ENCODE peak calls at places on chromosomes 7 and 10, in seven cellular contexts. One of them, this sample, is unnamed.

GRCh38 chr7:22499044-22499443 is 944 bp downstream of the STEAP1B start:
- DNase-seq in transverse colon: no peak
- DNase-seq in sigmoid colon: no peak
- DNase-seq in stomach: no peak
- DNase-seq in heart left ventricle: no peak
- DNase-seq in body of pancreas: no peak
- DNase-seq in esophagus squamous epithelium: no peak
- DNase-seq in this sample: no peak

GRCh38 chr10:63268139-63268797 is 135.1 kb downstream of the NRBF2 start:
- DNase-seq in heart left ventricle: no peak
- DNase-seq in stomach: no peak
- DNase-seq in body of pancreas: peak; percentile 21
- DNase-seq in esophagus squamous epithelium: no peak
- DNase-seq in sigmoid colon: no peak
- DNase-seq in transverse colon: no peak
- DNase-seq in this sample: no peak

GRCh38 chr7:28350610-28351009 is 61.7 kb upstream of the CREB5 start:
- DNase-seq in sigmoid colon: no peak
- DNase-seq in heart left ventricle: no peak
- DNase-seq in esophagus squamous epithelium: no peak
- DNase-seq in body of pancreas: no peak
- DNase-seq in transverse colon: no peak
- DNase-seq in stomach: no peak
- DNase-seq in this sample: no peak

GRCh38 chr10:79314761-79315601 is 32.3 kb upstream of the PPIF start:
- DNase-seq in heart left ventricle: no peak
- DNase-seq in esophagus squamous epithelium: no peak
- DNase-seq in transverse colon: no peak
- DNase-seq in stomach: no peak
- DNase-seq in body of pancreas: no peak
- DNase-seq in sigmoid colon: no peak
- DNase-seq in this sample: no peak

GRCh38 chr7:106855540-106856132 is 9.4 kb upstream of the PIK3CG start:
- DNase-seq in transverse colon: no peak
- DNase-seq in heart left ventricle: no peak
- DNase-seq in stomach: no peak
- DNase-seq in esophagus squamous epithelium: no peak
- DNase-seq in sigmoid colon: no peak
- DNase-seq in body of pancreas: no peak
- DNase-seq in this sample: no peak

GRCh38 chr7:94206295-94206694 is 188.4 kb upstream of the COL1A2 start:
- DNase-seq in esophagus squamous epithelium: no peak
- DNase-seq in body of pancreas: no peak
- DNase-seq in stomach: no peak
- DNase-seq in transverse colon: no peak
- DNase-seq in heart left ventricle: no peak
- DNase-seq in sigmoid colon: no peak
- DNase-seq in this sample: no peak

GRCh38 chr7:64638822-64639221 is 27.1 kb upstream of the ZNF107 start:
- DNase-seq in sigmoid colon: no peak
- DNase-seq in heart left ventricle: no peak
- DNase-seq in esophagus squamous epithelium: no peak
- DNase-seq in body of pancreas: no peak
- DNase-seq in transverse colon: no peak
- DNase-seq in stomach: no peak
- DNase-seq in this sample: no peak

GRCh38 chr7:100604976-100605911 is 3.1 kb downstream of the PCOLCE start:
- DNase-seq in heart left ventricle: peak; percentile 46
- DNase-seq in transverse colon: peak; percentile 70
- DNase-seq in esophagus squamous epithelium: no peak
- DNase-seq in sigmoid colon: peak; percentile 80
- DNase-seq in body of pancreas: peak; percentile 56
- DNase-seq in stomach: peak; percentile 68
- DNase-seq in this sample: no peak

GRCh38 chr7:88092676-88092999 is 127.2 kb downstream of the SRI start:
- DNase-seq in stomach: no peak
- DNase-seq in heart left ventricle: no peak
- DNase-seq in esophagus squamous epithelium: no peak
- DNase-seq in transverse colon: no peak
- DNase-seq in body of pancreas: no peak
- DNase-seq in sigmoid colon: no peak
- DNase-seq in this sample: no peak

GRCh38 chr10:75532253-75532924 is 101.0 kb downstream of the LRMDA start:
- DNase-seq in esophagus squamous epithelium: no peak
- DNase-seq in transverse colon: no peak
- DNase-seq in body of pancreas: no peak
- DNase-seq in stomach: no peak
- DNase-seq in sigmoid colon: no peak
- DNase-seq in heart left ventricle: no peak
- DNase-seq in this sample: no peak

GRCh38 chr7:131252976-131253375 is 74.7 kb upstream of the MKLN1 start:
- DNase-seq in sigmoid colon: no peak
- DNase-seq in transverse colon: no peak
- DNase-seq in body of pancreas: no peak
- DNase-seq in stomach: no peak
- DNase-seq in esophagus squamous epithelium: no peak
- DNase-seq in heart left ventricle: no peak
- DNase-seq in this sample: no peak

GRCh38 chr10:34728361-34728760 is 86.7 kb downstream of the PARD3 start:
- DNase-seq in stomach: no peak
- DNase-seq in heart left ventricle: no peak
- DNase-seq in body of pancreas: no peak
- DNase-seq in sigmoid colon: no peak
- DNase-seq in transverse colon: no peak
- DNase-seq in esophagus squamous epithelium: no peak
- DNase-seq in this sample: no peak

GRCh38 chr7:20665096-20665495 is 49.6 kb downstream of the ABCB5 start:
- DNase-seq in sigmoid colon: no peak
- DNase-seq in stomach: no peak
- DNase-seq in heart left ventricle: no peak
- DNase-seq in esophagus squamous epithelium: no peak
- DNase-seq in transverse colon: no peak
- DNase-seq in body of pancreas: no peak
- DNase-seq in this sample: no peak

GRCh38 chr7:77855371-77856083 is 57.0 kb downstream of the PHTF2 start:
- DNase-seq in stomach: peak; percentile 66
- DNase-seq in body of pancreas: peak; percentile 16
- DNase-seq in heart left ventricle: peak; percentile 59
- DNase-seq in sigmoid colon: no peak
- DNase-seq in transverse colon: no peak
- DNase-seq in esophagus squamous epithelium: no peak
- DNase-seq in this sample: no peak

GRCh38 chr7:131189488-131189887 is 138.2 kb upstream of the MKLN1 start:
- DNase-seq in heart left ventricle: no peak
- DNase-seq in body of pancreas: no peak
- DNase-seq in sigmoid colon: no peak
- DNase-seq in transverse colon: no peak
- DNase-seq in esophagus squamous epithelium: no peak
- DNase-seq in stomach: no peak
- DNase-seq in this sample: no peak

GRCh38 chr10:117651121-117651520 is 108.6 kb downstream of the EMX2 start:
- DNase-seq in sigmoid colon: no peak
- DNase-seq in stomach: no peak
- DNase-seq in heart left ventricle: no peak
- DNase-seq in body of pancreas: no peak
- DNase-seq in transverse colon: no peak
- DNase-seq in esophagus squamous epithelium: no peak
- DNase-seq in this sample: no peak

GRCh38 chr10:117652228-117653169 is 110.0 kb downstream of the EMX2 start:
- DNase-seq in body of pancreas: no peak
- DNase-seq in transverse colon: no peak
- DNase-seq in stomach: no peak
- DNase-seq in esophagus squamous epithelium: no peak
- DNase-seq in sigmoid colon: no peak
- DNase-seq in heart left ventricle: no peak
- DNase-seq in this sample: no peak

GRCh38 chr10:117647306-117647705 is 104.8 kb downstream of the EMX2 start:
- DNase-seq in sigmoid colon: no peak
- DNase-seq in transverse colon: no peak
- DNase-seq in body of pancreas: no peak
- DNase-seq in esophagus squamous epithelium: no peak
- DNase-seq in heart left ventricle: no peak
- DNase-seq in stomach: no peak
- DNase-seq in this sample: no peak

DNA sequence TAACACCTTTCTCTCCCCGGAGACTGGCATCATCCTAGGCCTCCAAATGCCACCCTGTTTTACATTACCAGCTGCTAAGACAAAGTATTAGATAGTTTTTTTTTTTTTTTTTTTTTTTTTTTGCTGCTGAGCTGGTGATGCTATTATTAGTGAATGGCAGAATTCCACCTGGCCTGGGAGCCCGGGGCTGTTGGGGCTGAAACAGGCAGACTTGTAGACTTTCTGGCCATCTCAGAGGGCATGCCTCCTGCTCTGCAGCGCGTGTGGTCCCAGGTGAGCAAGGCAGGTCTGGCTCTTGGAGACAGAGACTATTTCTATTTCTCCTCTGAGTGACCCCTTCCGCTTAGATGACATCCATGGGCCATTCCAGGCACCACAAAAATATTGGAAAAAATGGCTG is 104.2 kb downstream of the EMX2 start:
- DNase-seq in transverse colon: no peak
- DNase-seq in sigmoid colon: no peak
- DNase-seq in heart left ventricle: no peak
- DNase-seq in body of pancreas: no peak
- DNase-seq in esophagus squamous epithelium: no peak
- DNase-seq in stomach: no peak
- DNase-seq in this sample: no peak
- TF ChIP-seq CTCF in transverse colon: no peak
- TF ChIP-seq CTCF in sigmoid colon: no peak
- TF ChIP-seq CTCF in heart left ventricle: no peak
- TF ChIP-seq CTCF in body of pancreas: no peak
- TF ChIP-seq CTCF in esophagus squamous epithelium: no peak
- TF ChIP-seq CTCF in stomach: no peak
- TF ChIP-seq CTCF in this sample: no peak

DNA sequence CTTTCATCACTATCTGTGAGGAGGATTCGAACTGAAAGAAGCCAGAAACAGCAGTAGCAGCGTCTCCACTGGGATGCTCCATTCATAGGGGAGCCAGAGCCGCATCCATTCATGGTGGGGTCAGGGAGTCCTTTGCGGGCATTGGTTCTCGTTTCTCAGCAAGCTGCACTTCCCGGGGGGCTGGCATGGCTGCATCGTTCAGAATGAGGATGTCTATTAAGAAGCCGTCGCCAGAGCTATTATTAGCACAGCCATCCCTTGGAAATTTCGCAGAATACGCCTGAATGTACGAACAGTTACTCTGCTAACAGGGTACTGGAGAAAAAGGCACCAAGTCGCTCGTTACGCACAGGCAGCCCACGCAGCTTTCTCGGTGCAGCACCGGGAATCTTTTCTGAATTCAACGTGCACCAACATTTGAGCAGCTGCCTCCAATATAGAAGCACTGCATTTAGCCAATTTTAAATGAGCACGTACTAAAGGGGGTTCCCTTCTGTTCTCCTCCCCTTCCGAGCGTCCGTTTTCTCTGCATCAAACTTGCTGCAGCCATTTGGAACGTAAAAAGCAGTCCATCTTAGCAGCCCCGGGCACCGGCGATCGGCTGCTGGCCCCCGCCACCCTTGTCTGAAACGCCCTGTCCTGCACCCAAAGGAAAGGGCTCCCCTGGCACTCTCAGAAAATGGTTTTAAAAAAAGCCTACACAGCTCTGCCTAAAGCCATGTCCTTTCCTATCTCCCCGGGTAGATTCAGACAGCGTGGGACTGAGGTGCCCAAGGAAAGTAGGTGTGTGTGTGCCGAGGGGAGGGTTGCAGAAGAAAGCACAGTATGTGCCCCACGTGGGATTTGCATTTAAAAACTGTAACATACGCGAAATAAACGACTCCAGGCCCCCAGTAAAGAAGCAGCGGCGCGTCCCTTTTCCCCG is 304.1 kb downstream of the PRPF18 start:
- DNase-seq in stomach: no peak
- DNase-seq in body of pancreas: peak; percentile 50
- DNase-seq in transverse colon: no peak
- DNase-seq in esophagus squamous epithelium: no peak
- DNase-seq in heart left ventricle: peak; percentile 48
- DNase-seq in sigmoid colon: peak; percentile 71
- DNase-seq in this sample: no peak
- TF ChIP-seq POLR2A in stomach: no peak
- TF ChIP-seq POLR2A in body of pancreas: no peak
- TF ChIP-seq POLR2A in transverse colon: no peak
- TF ChIP-seq POLR2A in esophagus squamous epithelium: no peak
- TF ChIP-seq POLR2A in heart left ventricle: no peak
- TF ChIP-seq POLR2A in sigmoid colon: no peak
- TF ChIP-seq POLR2A in this sample: no peak

DNA sequence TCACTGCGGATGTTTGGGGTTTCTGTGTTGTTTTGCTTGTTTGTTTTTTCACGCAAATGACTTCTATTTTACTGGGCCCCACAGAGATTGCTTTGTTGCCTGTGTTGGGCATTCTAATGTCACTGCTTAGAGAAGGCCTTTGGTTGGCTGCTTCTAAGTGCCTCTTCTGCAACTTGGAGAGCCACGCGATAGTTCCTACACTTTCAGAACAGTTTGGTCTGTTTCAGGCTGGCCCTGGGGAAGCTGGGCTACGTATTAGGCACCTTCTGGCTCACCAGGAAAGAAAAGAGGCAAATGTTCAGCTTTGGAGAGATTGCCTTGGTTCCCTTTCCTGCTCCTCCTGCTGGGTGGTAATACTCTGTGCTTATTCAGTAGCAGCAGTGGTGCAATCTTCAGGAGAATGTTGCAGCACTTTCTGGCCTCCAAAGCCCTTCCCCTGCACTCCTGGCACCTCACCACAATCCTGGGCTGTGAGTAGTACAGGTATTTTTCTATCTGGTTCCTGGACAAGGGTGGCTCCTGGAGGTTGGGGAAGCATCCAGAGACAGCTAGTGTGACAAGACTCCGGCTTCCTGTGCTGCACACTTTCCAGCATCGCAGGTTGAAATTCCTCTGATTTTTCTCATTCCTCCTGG is 1.2 kb downstream of the ANTXRL start:
- DNase-seq in heart left ventricle: no peak
- DNase-seq in transverse colon: no peak
- DNase-seq in stomach: no peak
- DNase-seq in sigmoid colon: peak; percentile 10
- DNase-seq in esophagus squamous epithelium: no peak
- DNase-seq in body of pancreas: no peak
- DNase-seq in this sample: peak; percentile 85
- TF ChIP-seq CTCF in heart left ventricle: no peak
- TF ChIP-seq CTCF in transverse colon: no peak
- TF ChIP-seq CTCF in stomach: no peak
- TF ChIP-seq CTCF in sigmoid colon: no peak
- TF ChIP-seq CTCF in esophagus squamous epithelium: no peak
- TF ChIP-seq CTCF in body of pancreas: no peak
- TF ChIP-seq CTCF in this sample: no peak

GRCh38 chr10:31133628-31134302 is 102.1 kb upstream of the ZNF438 start:
- DNase-seq in sigmoid colon: peak; percentile 92
- DNase-seq in esophagus squamous epithelium: no peak
- DNase-seq in body of pancreas: peak; percentile 83
- DNase-seq in heart left ventricle: peak; percentile 89
- DNase-seq in stomach: peak; percentile 81
- DNase-seq in transverse colon: peak; percentile 85
- DNase-seq in this sample: peak; percentile 95
- TF ChIP-seq POLR2A in sigmoid colon: peak; percentile 75
- TF ChIP-seq POLR2A in esophagus squamous epithelium: no peak
- TF ChIP-seq POLR2A in body of pancreas: peak; percentile 72
- TF ChIP-seq POLR2A in heart left ventricle: no peak
- TF ChIP-seq POLR2A in stomach: no peak
- TF ChIP-seq POLR2A in transverse colon: no peak
- TF ChIP-seq POLR2A in this sample: no peak